ENCODE peak calls at places on chromosomes 4 and X, in seven cellular contexts. E, O, L, H, Y, W and B are unnamed samples. For H3K4me1, H3K27me3 and H3K9me3, the result is how much of the 10 kb centered on the place peaks cover.

GRCh38 chr4:53489279-53489889 is 101.9 kb downstream of the LNX1 start:
- ATAC-seq in E (no peak), O (no peak), L (no peak), H (no peak), Y (no peak), W (no peak), B (no peak)

GRCh38 chrX:133923113-133923512 is 62.3 kb downstream of the GPC3 start:
- ATAC-seq in E (no peak), O (no peak), L (no peak), H (no peak), Y (no peak), W (no peak), B (no peak)

GRCh38 chr4:48705609-48706008 is 74.5 kb downstream of the FRYL start:
- ATAC-seq in E (no peak), O (no peak), L (no peak), H (no peak), Y (no peak), W (no peak), B (no peak)

GRCh38 chrX:46953597-46953996 is 41.4 kb downstream of the JADE3 start:
- ATAC-seq in E (no peak), O (no peak), L (peak), H (no peak), Y (peak), W (no peak), B (no peak)

GRCh38 chr4:5385741-5386251 is 322.6 kb downstream of the EVC2 start:
- ATAC-seq in E (no peak), O (no peak), L (peak), H (peak), Y (no peak), W (no peak), B (no peak)

GRCh38 chr4:4866833-4867744 is 7.6 kb downstream of the MSX1 start:
- ATAC-seq in E (no peak), O (no peak), L (peak), H (peak), Y (no peak), W (no peak), B (peak)

GRCh38 chr4:2487632-2488031 is 18.7 kb downstream of the RNF4 start:
- ATAC-seq in E (no peak), O (no peak), L (no peak), H (no peak), Y (no peak), W (no peak), B (no peak)

GRCh38 chrX:133090410-133090809 is 6.5 kb downstream of the USP26 start:
- ATAC-seq in E (no peak), O (no peak), L (no peak), H (no peak), Y (no peak), W (no peak), B (no peak)

GRCh38 chrX:44344687-44345086 is 1.2 kb upstream of the EFHC2 start:
- ATAC-seq in E (no peak), O (no peak), L (no peak), H (no peak), Y (no peak), W (no peak), B (no peak)

GRCh38 chr4:148007303-148007702 is 275.4 kb downstream of the ARHGAP10 start:
- ATAC-seq in E (peak), O (peak), L (peak), H (peak), Y (peak), W (peak), B (peak)

GRCh38 chr4:133188433-133189175 is 39.5 kb downstream of the PCDH10 start:
- ATAC-seq in E (no peak), O (no peak), L (no peak), H (no peak), Y (no peak), W (no peak), B (no peak)

GRCh38 chrX:111881715-111882114 is 5.7 kb downstream of the TRPC5OS start:
- ATAC-seq in E (no peak), O (no peak), L (no peak), H (no peak), Y (no peak), W (no peak), B (no peak)

GRCh38 chr4:105461221-105462041 is 12.4 kb downstream of the PPA2 start:
- ATAC-seq in E (peak), O (no peak), L (peak), H (peak), Y (peak), W (no peak), B (no peak)

GRCh38 chr4:59904331-59904730 is 1295.8 kb upstream of the ADGRL3 start:
- ATAC-seq in E (no peak), O (no peak), L (no peak), H (no peak), Y (peak), W (no peak), B (no peak)

GRCh38 chrX:140149761-140150160 is 184.4 kb upstream of the CXorf66 start:
- ATAC-seq in E (no peak), O (no peak), L (no peak), H (no peak), Y (no peak), W (no peak), B (no peak)

DNA sequence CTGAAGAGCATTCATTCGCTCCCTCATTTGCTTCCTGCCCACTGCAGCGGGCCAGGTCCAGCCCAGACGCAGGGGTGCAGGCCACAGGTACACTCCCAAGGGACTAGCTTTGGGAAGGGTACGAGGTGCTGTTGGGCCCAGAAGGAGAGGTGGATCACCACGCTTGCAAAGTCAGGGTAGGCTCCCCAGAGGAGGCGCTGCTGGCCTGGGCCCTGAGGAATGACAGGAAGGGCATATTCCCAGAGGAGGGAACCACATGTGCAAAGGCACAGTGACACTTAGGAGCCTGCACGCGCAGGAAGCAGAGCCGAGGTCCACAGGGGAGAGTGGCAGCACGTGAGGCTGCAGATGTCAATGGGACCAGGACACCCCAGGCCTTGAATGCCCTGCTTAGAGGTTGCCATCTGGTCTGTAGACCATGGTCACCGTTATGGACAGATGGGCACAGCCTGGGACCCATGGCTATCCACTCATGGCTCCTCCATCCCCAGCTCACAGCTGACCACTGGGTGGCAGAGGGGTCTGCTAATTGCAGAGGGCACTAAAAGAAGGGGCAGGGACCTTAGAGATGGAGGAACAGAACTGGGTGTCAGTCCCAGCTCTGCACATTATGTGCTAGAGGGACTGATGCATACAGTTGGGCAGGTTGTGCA is 7.9 kb downstream of the HTRA3 start:
- ATAC-seq in E (no peak), O (no peak), L (no peak), H (no peak), Y (no peak), W (no peak), B (no peak)
- H3K4me1 ChIP-seq in E (under half), O (under half), L (half or more), H (under half), Y (under half), W (under half), B (under half)

DNA sequence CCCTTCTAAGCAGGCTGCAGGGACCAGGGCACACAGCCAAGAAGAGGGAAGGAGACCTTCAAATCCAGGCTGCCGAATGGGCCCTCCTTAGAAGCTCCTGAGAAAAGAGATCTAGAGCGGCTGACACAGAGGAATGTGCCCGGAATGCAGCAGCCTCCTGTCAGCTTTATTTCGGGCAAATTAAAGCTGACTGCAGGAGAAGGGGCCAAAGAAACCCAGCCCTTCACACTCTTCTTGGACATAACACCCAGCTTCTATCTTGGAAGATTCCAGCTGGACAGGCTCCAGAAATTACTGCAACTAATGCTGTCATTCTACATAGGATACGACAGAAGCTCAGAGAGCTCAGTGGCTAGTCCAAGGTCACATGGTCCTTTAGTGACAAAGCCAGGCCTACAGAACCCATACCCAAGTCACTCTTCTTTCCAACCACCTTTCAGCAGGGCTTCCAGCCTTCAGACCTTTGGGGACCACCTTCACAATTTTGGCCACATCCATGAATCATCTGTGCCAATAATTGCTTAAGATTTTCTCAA is 187.6 kb upstream of the NHS start:
- ATAC-seq in E (no peak), O (no peak), L (no peak), H (no peak), Y (no peak), W (no peak), B (peak)
- H3K27me3 ChIP-seq in E (under half), O (under half), L (under half), H (under half), Y (under half), W (under half), B (under half)

GRCh38 chr4:166498541-166498940 is 625.5 kb downstream of the TLL1 start:
- ATAC-seq in E (no peak), O (no peak), L (no peak), H (no peak), Y (no peak), W (no peak), B (no peak)
- H3K9me3 ChIP-seq in E (under half), O (under half), L (under half), H (under half), Y (under half), W (under half), B (under half)

GRCh38 chr4:37995981-37996770 is 36.0 kb downstream of the PTTG2 start:
- ATAC-seq in E (no peak), O (peak), L (peak), H (no peak), Y (no peak), W (no peak), B (no peak)

GRCh38 chr4:37999000-37999745 is 39.0 kb downstream of the PTTG2 start:
- ATAC-seq in E (no peak), O (no peak), L (no peak), H (no peak), Y (peak), W (no peak), B (no peak)

GRCh38 chr4:37995299-37995821 is 35.2 kb downstream of the PTTG2 start:
- ATAC-seq in E (no peak), O (no peak), L (no peak), H (no peak), Y (no peak), W (no peak), B (no peak)

GRCh38 chr4:37994569-37994968 is 34.4 kb downstream of the PTTG2 start:
- ATAC-seq in E (no peak), O (no peak), L (no peak), H (no peak), Y (no peak), W (no peak), B (no peak)

DNA sequence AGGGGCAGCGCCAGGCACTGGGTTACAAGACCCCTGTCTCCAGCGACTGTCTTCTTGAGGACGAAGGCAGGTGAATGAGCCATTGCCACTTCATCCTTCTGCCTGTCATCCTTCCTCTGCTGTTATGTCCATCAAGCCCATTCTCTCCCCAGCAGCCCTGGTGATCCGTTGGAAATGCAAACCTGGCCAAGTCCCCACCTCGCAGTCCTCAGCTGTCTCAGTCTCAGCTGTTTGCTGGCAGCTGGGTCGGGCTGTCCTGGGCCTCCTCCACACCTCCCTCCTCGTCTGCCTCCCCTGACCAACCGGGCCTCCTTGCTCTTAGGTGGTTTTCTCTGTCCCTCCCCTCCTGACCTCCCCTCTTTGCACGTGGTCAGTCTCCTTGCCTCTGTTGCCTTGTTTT is 38.0 kb downstream of the PTTG2 start:
- ATAC-seq in E (no peak), O (no peak), L (peak), H (no peak), Y (no peak), W (peak), B (no peak)
- H3K4me1 ChIP-seq in E (under half), O (under half), L (half or more), H (under half), Y (under half), W (under half), B (under half)

DNA sequence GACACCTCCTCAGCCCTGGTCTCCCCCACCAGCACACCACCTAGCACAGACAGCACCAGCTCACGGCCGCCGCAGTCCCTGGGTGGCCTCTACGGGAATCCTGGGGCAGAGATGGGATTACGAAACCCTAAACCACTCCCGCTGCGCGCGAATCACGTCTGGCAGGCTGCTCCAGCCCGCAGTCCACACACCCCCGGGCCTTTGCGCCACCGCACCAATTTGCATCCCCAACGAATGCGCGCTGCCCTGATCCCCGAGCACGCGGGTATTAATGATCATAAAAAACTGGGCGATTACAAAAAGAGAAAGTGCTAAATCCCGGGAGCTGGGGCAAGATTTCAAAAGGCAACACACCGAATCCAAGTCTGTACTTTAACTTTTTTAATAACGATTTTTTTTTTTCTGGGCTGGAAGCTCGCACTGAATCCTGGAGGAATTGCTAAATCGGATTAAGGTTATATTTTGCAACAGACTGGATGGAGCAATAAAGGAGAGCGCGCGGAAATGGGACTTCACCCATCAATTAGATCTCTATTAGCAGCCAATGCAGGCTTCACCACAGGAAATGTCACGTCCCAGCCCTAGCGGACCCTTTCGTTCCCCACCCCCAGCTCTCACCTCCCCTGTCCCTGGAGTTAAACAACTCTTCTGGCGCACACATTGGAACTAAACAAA is 69.8 kb upstream of the TMEM33 start:
- ATAC-seq in E (no peak), O (no peak), L (peak), H (peak), Y (peak), W (no peak), B (no peak)
- H3K27me3 ChIP-seq in E (under half), O (under half), L (under half), H (under half), Y (half or more), W (half or more), B (half or more)